ENCODE peak calls at places on chromosomes 2 and 18, in eight cellular contexts. S, E, K, U, B, D, X and I are unnamed samples.

GRCh38 chr2:128685841-128686497 is 367.3 kb upstream of the HS6ST1 start:
- DNase-seq in S (no peak), E (no peak), K (no peak), U (no peak), B (no peak), D (no peak), X (no peak), I (no peak)

GRCh38 chr18:52554180-52554579 is 214.2 kb downstream of the DCC start:
- DNase-seq in S (no peak), E (no peak), K (no peak), U (no peak), B (no peak), D (no peak), X (no peak), I (no peak)

GRCh38 chr18:68699043-68699442 is 15.9 kb downstream of the TMX3 start:
- DNase-seq in S (peak; percentile 16), E (no peak), K (no peak), U (no peak), B (no peak), D (no peak), X (peak; percentile 71), I (no peak)

GRCh38 chr2:241929551-241930490 is 60.3 kb downstream of the RTP5 start:
- DNase-seq in S (no peak), E (peak; percentile 42), K (no peak), U (no peak), B (no peak), D (no peak), X (no peak), I (no peak)

GRCh38 chr2:221969087-221969829 is 329.5 kb downstream of the PAX3 start:
- DNase-seq in S (peak; percentile 64), E (no peak), K (peak; percentile 12), U (peak; percentile 67), B (no peak), D (no peak), X (peak; percentile 51), I (no peak)

GRCh38 chr18:57807336-57808117 is 4.4 kb upstream of the ATP8B1 start:
- DNase-seq in S (no peak), E (no peak), K (no peak), U (no peak), B (no peak), D (no peak), X (peak; percentile 43), I (no peak)

GRCh38 chr2:133424876-133425275 is 143.4 kb downstream of the NCKAP5 start:
- DNase-seq in S (no peak), E (no peak), K (no peak), U (no peak), B (no peak), D (no peak), X (peak; percentile 31), I (no peak)

GRCh38 chr2:179262077-179262660 is 2.5 kb downstream of the SESTD1 start:
- DNase-seq in S (no peak), E (no peak), K (no peak), U (no peak), B (no peak), D (no peak), X (no peak), I (no peak)

GRCh38 chr18:9092665-9093064 is 9.8 kb upstream of the NDUFV2 start:
- DNase-seq in S (no peak), E (no peak), K (no peak), U (no peak), B (peak; percentile 30), D (no peak), X (peak; percentile 68), I (no peak)

GRCh38 chr18:68666316-68666715 is 48.6 kb downstream of the TMX3 start:
- DNase-seq in S (no peak), E (no peak), K (no peak), U (no peak), B (no peak), D (no peak), X (peak; percentile 58), I (no peak)

GRCh38 chr2:217120429-217120828 is 260.6 kb upstream of the TNP1 start:
- DNase-seq in S (no peak), E (no peak), K (no peak), U (no peak), B (no peak), D (no peak), X (no peak), I (no peak)

GRCh38 chr18:67475673-67476072 is 40.8 kb downstream of the DSEL start:
- DNase-seq in S (no peak), E (no peak), K (no peak), U (no peak), B (no peak), D (no peak), X (peak; percentile 75), I (no peak)

GRCh38 chr18:40769786-40770185 is 1185.2 kb upstream of the PIK3C3 start:
- DNase-seq in S (no peak), E (no peak), K (no peak), U (no peak), B (no peak), D (no peak), X (no peak), I (no peak)

GRCh38 chr2:47344890-47345583 is 57.9 kb upstream of the MSH2 start:
- DNase-seq in S (peak; percentile 62), E (no peak), K (no peak), U (peak; percentile 97), B (no peak), D (peak; percentile 63), X (peak; percentile 66), I (peak; percentile 92)

GRCh38 chr2:217362290-217362689 is 502.4 kb upstream of the TNP1 start:
- DNase-seq in S (no peak), E (no peak), K (no peak), U (no peak), B (no peak), D (no peak), X (no peak), I (no peak)

GRCh38 chr18:47519706-47520105 is 268.2 kb upstream of the SKOR2 start:
- DNase-seq in S (no peak), E (no peak), K (no peak), U (no peak), B (no peak), D (no peak), X (no peak), I (no peak)

GRCh38 chr2:203873461-203873860 is 5.9 kb downstream of the CTLA4 start:
- DNase-seq in S (no peak), E (no peak), K (peak; percentile 20), U (no peak), B (no peak), D (no peak), X (no peak), I (no peak)

GRCh38 chr2:64586883-64587481 is 62.9 kb downstream of the AFTPH start:
- DNase-seq in S (peak; percentile 61), E (no peak), K (peak; percentile 51), U (peak; percentile 65), B (peak; percentile 7), D (peak; percentile 49), X (peak; percentile 67), I (no peak)